ENCODE peak calls at places on chromosome 3, in six cellular contexts. One of them, this sample, is unnamed.

GRCh38 chr3:141887051-141887450 is 10.6 kb downstream of the ATP1B3 start:
- DNase-seq in hippocampal formation: no peak
- DNase-seq in COR-L47: no peak
- DNase-seq in GM10248: no peak
- DNase-seq in stimulated activated CD8-positive, alpha-beta memory T cell treated with anti-CD3 and anti-CD28 coated beads, Interleukin-15, amount 100 ng/mL, for 1 hour: no peak
- DNase-seq in GM03348: no peak
- DNase-seq in this sample: no peak

GRCh38 chr3:71191031-71191482 is 392.5 kb downstream of the FOXP1 start:
- DNase-seq in COR-L47: no peak
- DNase-seq in hippocampal formation: no peak
- DNase-seq in GM03348: no peak
- DNase-seq in stimulated activated CD8-positive, alpha-beta memory T cell treated with anti-CD3 and anti-CD28 coated beads, Interleukin-15, amount 100 ng/mL, for 1 hour: no peak
- DNase-seq in GM10248: no peak
- DNase-seq in this sample: no peak

GRCh38 chr3:49378249-49378899 is 20.2 kb upstream of the GPX1 start:
- DNase-seq in GM10248: no peak
- DNase-seq in COR-L47: no peak
- DNase-seq in hippocampal formation: no peak
- DNase-seq in stimulated activated CD8-positive, alpha-beta memory T cell treated with anti-CD3 and anti-CD28 coated beads, Interleukin-15, amount 100 ng/mL, for 1 hour: no peak
- DNase-seq in GM03348: peak
- DNase-seq in this sample: no peak

GRCh38 chr3:130354430-130354829 is 9.0 kb downstream of the COL6A5 start:
- DNase-seq in GM03348: no peak
- DNase-seq in stimulated activated CD8-positive, alpha-beta memory T cell treated with anti-CD3 and anti-CD28 coated beads, Interleukin-15, amount 100 ng/mL, for 1 hour: no peak
- DNase-seq in hippocampal formation: no peak
- DNase-seq in COR-L47: no peak
- DNase-seq in GM10248: no peak
- DNase-seq in this sample: peak

GRCh38 chr3:175082631-175083030 is 223.5 kb downstream of the NAALADL2 start:
- DNase-seq in stimulated activated CD8-positive, alpha-beta memory T cell treated with anti-CD3 and anti-CD28 coated beads, Interleukin-15, amount 100 ng/mL, for 1 hour: no peak
- DNase-seq in hippocampal formation: no peak
- DNase-seq in COR-L47: no peak
- DNase-seq in GM03348: no peak
- DNase-seq in GM10248: no peak
- DNase-seq in this sample: no peak

GRCh38 chr3:128950223-128950938 is 43.5 kb downstream of the CFAP92 start:
- DNase-seq in hippocampal formation: no peak
- DNase-seq in COR-L47: peak
- DNase-seq in GM03348: peak
- DNase-seq in GM10248: no peak
- DNase-seq in stimulated activated CD8-positive, alpha-beta memory T cell treated with anti-CD3 and anti-CD28 coated beads, Interleukin-15, amount 100 ng/mL, for 1 hour: no peak
- DNase-seq in this sample: no peak

GRCh38 chr3:17771177-17772048 is 29.0 kb upstream of the TBC1D5 start:
- DNase-seq in GM03348: no peak
- DNase-seq in hippocampal formation: no peak
- DNase-seq in COR-L47: no peak
- DNase-seq in GM10248: no peak
- DNase-seq in stimulated activated CD8-positive, alpha-beta memory T cell treated with anti-CD3 and anti-CD28 coated beads, Interleukin-15, amount 100 ng/mL, for 1 hour: no peak
- DNase-seq in this sample: no peak

GRCh38 chr3:12707425-12707824 is 43.5 kb upstream of the RAF1 start:
- DNase-seq in COR-L47: no peak
- DNase-seq in GM03348: peak
- DNase-seq in hippocampal formation: no peak
- DNase-seq in stimulated activated CD8-positive, alpha-beta memory T cell treated with anti-CD3 and anti-CD28 coated beads, Interleukin-15, amount 100 ng/mL, for 1 hour: no peak
- DNase-seq in GM10248: no peak
- DNase-seq in this sample: peak

GRCh38 chr3:124078978-124079911 is 87.3 kb upstream of the ROPN1 start:
- DNase-seq in stimulated activated CD8-positive, alpha-beta memory T cell treated with anti-CD3 and anti-CD28 coated beads, Interleukin-15, amount 100 ng/mL, for 1 hour: no peak
- DNase-seq in GM03348: peak
- DNase-seq in GM10248: no peak
- DNase-seq in hippocampal formation: no peak
- DNase-seq in COR-L47: peak
- DNase-seq in this sample: no peak

GRCh38 chr3:73480187-73480672 is 144.5 kb downstream of the PDZRN3 start:
- DNase-seq in COR-L47: no peak
- DNase-seq in GM10248: no peak
- DNase-seq in stimulated activated CD8-positive, alpha-beta memory T cell treated with anti-CD3 and anti-CD28 coated beads, Interleukin-15, amount 100 ng/mL, for 1 hour: no peak
- DNase-seq in hippocampal formation: no peak
- DNase-seq in GM03348: no peak
- DNase-seq in this sample: no peak

GRCh38 chr3:133792171-133792763 is 13.3 kb upstream of the SRPRB start:
- DNase-seq in COR-L47: no peak
- DNase-seq in stimulated activated CD8-positive, alpha-beta memory T cell treated with anti-CD3 and anti-CD28 coated beads, Interleukin-15, amount 100 ng/mL, for 1 hour: no peak
- DNase-seq in GM10248: no peak
- DNase-seq in hippocampal formation: no peak
- DNase-seq in GM03348: no peak
- DNase-seq in this sample: no peak

GRCh38 chr3:16866447-16867025 is 18.2 kb upstream of the PLCL2 start:
- DNase-seq in stimulated activated CD8-positive, alpha-beta memory T cell treated with anti-CD3 and anti-CD28 coated beads, Interleukin-15, amount 100 ng/mL, for 1 hour: no peak
- DNase-seq in GM03348: peak
- DNase-seq in COR-L47: no peak
- DNase-seq in GM10248: no peak
- DNase-seq in hippocampal formation: no peak
- DNase-seq in this sample: peak

GRCh38 chr3:43995929-43996378 is 245.7 kb upstream of the TOPAZ1 start:
- DNase-seq in hippocampal formation: no peak
- DNase-seq in stimulated activated CD8-positive, alpha-beta memory T cell treated with anti-CD3 and anti-CD28 coated beads, Interleukin-15, amount 100 ng/mL, for 1 hour: no peak
- DNase-seq in COR-L47: no peak
- DNase-seq in GM10248: no peak
- DNase-seq in GM03348: peak
- DNase-seq in this sample: no peak

GRCh38 chr3:125440559-125440955 is 65.4 kb upstream of the ZNF148 start:
- DNase-seq in stimulated activated CD8-positive, alpha-beta memory T cell treated with anti-CD3 and anti-CD28 coated beads, Interleukin-15, amount 100 ng/mL, for 1 hour: no peak
- DNase-seq in COR-L47: no peak
- DNase-seq in GM10248: no peak
- DNase-seq in hippocampal formation: no peak
- DNase-seq in GM03348: no peak
- DNase-seq in this sample: no peak

GRCh38 chr3:41574900-41575299 is 375.6 kb downstream of the CTNNB1 start:
- DNase-seq in stimulated activated CD8-positive, alpha-beta memory T cell treated with anti-CD3 and anti-CD28 coated beads, Interleukin-15, amount 100 ng/mL, for 1 hour: no peak
- DNase-seq in GM10248: no peak
- DNase-seq in COR-L47: no peak
- DNase-seq in hippocampal formation: no peak
- DNase-seq in GM03348: no peak
- DNase-seq in this sample: peak

GRCh38 chr3:186679151-186679550 is 13.3 kb downstream of the HRG start:
- DNase-seq in GM10248: no peak
- DNase-seq in COR-L47: no peak
- DNase-seq in GM03348: no peak
- DNase-seq in hippocampal formation: no peak
- DNase-seq in stimulated activated CD8-positive, alpha-beta memory T cell treated with anti-CD3 and anti-CD28 coated beads, Interleukin-15, amount 100 ng/mL, for 1 hour: no peak
- DNase-seq in this sample: no peak

GRCh38 chr3:19213608-19214220 is 65.4 kb downstream of the KCNH8 start:
- DNase-seq in hippocampal formation: peak
- DNase-seq in GM10248: no peak
- DNase-seq in GM03348: no peak
- DNase-seq in COR-L47: no peak
- DNase-seq in stimulated activated CD8-positive, alpha-beta memory T cell treated with anti-CD3 and anti-CD28 coated beads, Interleukin-15, amount 100 ng/mL, for 1 hour: no peak
- DNase-seq in this sample: peak

GRCh38 chr3:22353126-22353525 is 602.1 kb upstream of the ZNF385D start:
- DNase-seq in COR-L47: no peak
- DNase-seq in GM03348: no peak
- DNase-seq in GM10248: no peak
- DNase-seq in stimulated activated CD8-positive, alpha-beta memory T cell treated with anti-CD3 and anti-CD28 coated beads, Interleukin-15, amount 100 ng/mL, for 1 hour: no peak
- DNase-seq in hippocampal formation: no peak
- DNase-seq in this sample: no peak

GRCh38 chr3:120820748-120821147 is 78.2 kb downstream of the GTF2E1 start:
- DNase-seq in hippocampal formation: no peak
- DNase-seq in GM10248: no peak
- DNase-seq in GM03348: no peak
- DNase-seq in stimulated activated CD8-positive, alpha-beta memory T cell treated with anti-CD3 and anti-CD28 coated beads, Interleukin-15, amount 100 ng/mL, for 1 hour: no peak
- DNase-seq in COR-L47: no peak
- DNase-seq in this sample: no peak

GRCh38 chr3:99753268-99753975 is 64.2 kb upstream of the CMSS1 start:
- DNase-seq in GM03348: peak
- DNase-seq in hippocampal formation: peak
- DNase-seq in stimulated activated CD8-positive, alpha-beta memory T cell treated with anti-CD3 and anti-CD28 coated beads, Interleukin-15, amount 100 ng/mL, for 1 hour: no peak
- DNase-seq in COR-L47: peak
- DNase-seq in GM10248: peak
- DNase-seq in this sample: peak

GRCh38 chr3:36892457-36893136 is 52.3 kb downstream of the TRANK1 start:
- DNase-seq in GM03348: no peak
- DNase-seq in GM10248: no peak
- DNase-seq in hippocampal formation: no peak
- DNase-seq in stimulated activated CD8-positive, alpha-beta memory T cell treated with anti-CD3 and anti-CD28 coated beads, Interleukin-15, amount 100 ng/mL, for 1 hour: no peak
- DNase-seq in COR-L47: no peak
- DNase-seq in this sample: no peak

GRCh38 chr3:60912876-60913275 is 338.4 kb downstream of the FHIT start:
- DNase-seq in GM03348: no peak
- DNase-seq in GM10248: no peak
- DNase-seq in hippocampal formation: no peak
- DNase-seq in COR-L47: no peak
- DNase-seq in stimulated activated CD8-positive, alpha-beta memory T cell treated with anti-CD3 and anti-CD28 coated beads, Interleukin-15, amount 100 ng/mL, for 1 hour: no peak
- DNase-seq in this sample: peak

GRCh38 chr3:110533089-110533488 is 538.5 kb upstream of the NECTIN3 start:
- DNase-seq in GM10248: no peak
- DNase-seq in GM03348: no peak
- DNase-seq in stimulated activated CD8-positive, alpha-beta memory T cell treated with anti-CD3 and anti-CD28 coated beads, Interleukin-15, amount 100 ng/mL, for 1 hour: no peak
- DNase-seq in hippocampal formation: no peak
- DNase-seq in COR-L47: no peak
- DNase-seq in this sample: no peak

GRCh38 chr3:17632401-17633100 is 109.9 kb downstream of the TBC1D5 start:
- DNase-seq in GM10248: no peak
- DNase-seq in stimulated activated CD8-positive, alpha-beta memory T cell treated with anti-CD3 and anti-CD28 coated beads, Interleukin-15, amount 100 ng/mL, for 1 hour: no peak
- DNase-seq in COR-L47: no peak
- DNase-seq in hippocampal formation: no peak
- DNase-seq in GM03348: peak
- DNase-seq in this sample: peak

GRCh38 chr3:128488995-128489859 is 3.8 kb downstream of the GATA2 start:
- DNase-seq in GM10248: no peak
- DNase-seq in GM03348: peak
- DNase-seq in hippocampal formation: no peak
- DNase-seq in COR-L47: peak
- DNase-seq in stimulated activated CD8-positive, alpha-beta memory T cell treated with anti-CD3 and anti-CD28 coated beads, Interleukin-15, amount 100 ng/mL, for 1 hour: no peak
- DNase-seq in this sample: no peak

GRCh38 chr3:28188686-28189085 is 52.7 kb upstream of the CMC1 start:
- DNase-seq in GM03348: no peak
- DNase-seq in hippocampal formation: no peak
- DNase-seq in stimulated activated CD8-positive, alpha-beta memory T cell treated with anti-CD3 and anti-CD28 coated beads, Interleukin-15, amount 100 ng/mL, for 1 hour: no peak
- DNase-seq in COR-L47: no peak
- DNase-seq in GM10248: no peak
- DNase-seq in this sample: peak

GRCh38 chr3:161081675-161082462 is 23.3 kb downstream of the B3GALNT1 start:
- DNase-seq in GM03348: peak
- DNase-seq in hippocampal formation: no peak
- DNase-seq in COR-L47: no peak
- DNase-seq in GM10248: peak
- DNase-seq in stimulated activated CD8-positive, alpha-beta memory T cell treated with anti-CD3 and anti-CD28 coated beads, Interleukin-15, amount 100 ng/mL, for 1 hour: no peak
- DNase-seq in this sample: peak

GRCh38 chr3:188553569-188553968 is 399.6 kb downstream of the LPP start:
- DNase-seq in COR-L47: no peak
- DNase-seq in hippocampal formation: no peak
- DNase-seq in stimulated activated CD8-positive, alpha-beta memory T cell treated with anti-CD3 and anti-CD28 coated beads, Interleukin-15, amount 100 ng/mL, for 1 hour: no peak
- DNase-seq in GM03348: no peak
- DNase-seq in GM10248: no peak
- DNase-seq in this sample: no peak